ENCODE peak calls at places on chromosomes 3 and 15, in five cellular contexts. One of them, this sample, is unnamed.

GRCh38 chr3:182618085-182618732 is 175.1 kb upstream of the ATP11B start:
- DNase-seq in SK-N-SH: no peak
- DNase-seq in GM12878: no peak
- DNase-seq in K562: peak
- DNase-seq in HepG2: peak
- DNase-seq in this sample: peak

GRCh38 chr3:133362539-133362938 is 37.3 kb upstream of the BFSP2 start:
- DNase-seq in SK-N-SH: no peak
- DNase-seq in HepG2: no peak
- DNase-seq in GM12878: no peak
- DNase-seq in K562: no peak
- DNase-seq in this sample: no peak

GRCh38 chr3:52441122-52441771 is 3.7 kb downstream of the SEMA3G start:
- DNase-seq in K562: no peak
- DNase-seq in HepG2: no peak
- DNase-seq in SK-N-SH: peak
- DNase-seq in GM12878: no peak
- DNase-seq in this sample: no peak

GRCh38 chr3:148214695-148215094 is 483.0 kb upstream of the AGTR1 start:
- DNase-seq in HepG2: no peak
- DNase-seq in K562: no peak
- DNase-seq in SK-N-SH: no peak
- DNase-seq in GM12878: no peak
- DNase-seq in this sample: no peak

GRCh38 chr3:126337980-126338651 is 19.1 kb downstream of the KLF15 start:
- DNase-seq in GM12878: no peak
- DNase-seq in HepG2: no peak
- DNase-seq in K562: no peak
- DNase-seq in SK-N-SH: no peak
- DNase-seq in this sample: no peak

GRCh38 chr3:132805071-132805470 is 82.9 kb upstream of the NPHP3 start:
- DNase-seq in GM12878: no peak
- DNase-seq in SK-N-SH: no peak
- DNase-seq in HepG2: no peak
- DNase-seq in K562: no peak
- DNase-seq in this sample: no peak

GRCh38 chr15:61634837-61635236 is 405.7 kb upstream of the RORA start:
- DNase-seq in HepG2: no peak
- DNase-seq in K562: no peak
- DNase-seq in SK-N-SH: no peak
- DNase-seq in GM12878: no peak
- DNase-seq in this sample: no peak

GRCh38 chr3:156601497-156601896 is 46.6 kb upstream of the SSR3 start:
- DNase-seq in GM12878: no peak
- DNase-seq in SK-N-SH: no peak
- DNase-seq in K562: no peak
- DNase-seq in HepG2: no peak
- DNase-seq in this sample: no peak

GRCh38 chr3:12175137-12175593 is 16.5 kb upstream of the TIMP4 start:
- DNase-seq in K562: no peak
- DNase-seq in GM12878: no peak
- DNase-seq in SK-N-SH: no peak
- DNase-seq in HepG2: no peak
- DNase-seq in this sample: no peak

GRCh38 chr3:177813322-177813721 is 616.0 kb upstream of the TBL1XR1 start:
- DNase-seq in HepG2: peak
- DNase-seq in K562: no peak
- DNase-seq in SK-N-SH: no peak
- DNase-seq in GM12878: no peak
- DNase-seq in this sample: no peak

GRCh38 chr3:197753263-197753662 is 3.6 kb downstream of the FYTTD1 start:
- DNase-seq in HepG2: no peak
- DNase-seq in SK-N-SH: peak
- DNase-seq in K562: no peak
- DNase-seq in GM12878: no peak
- DNase-seq in this sample: no peak

GRCh38 chr15:101404245-101404644 is 85.3 kb downstream of the PCSK6 start:
- DNase-seq in GM12878: no peak
- DNase-seq in HepG2: no peak
- DNase-seq in K562: no peak
- DNase-seq in SK-N-SH: no peak
- DNase-seq in this sample: no peak

GRCh38 chr3:51954120-51954519 is 1.1 kb upstream of the GPR62 start:
- DNase-seq in SK-N-SH: no peak
- DNase-seq in GM12878: no peak
- DNase-seq in K562: no peak
- DNase-seq in HepG2: no peak
- DNase-seq in this sample: no peak

GRCh38 chr3:138877246-138877645 is 42.5 kb upstream of the PIK3CB start:
- DNase-seq in K562: no peak
- DNase-seq in GM12878: no peak
- DNase-seq in SK-N-SH: no peak
- DNase-seq in HepG2: no peak
- DNase-seq in this sample: no peak

GRCh38 chr15:50893976-50894375 is 14.5 kb upstream of the AP4E1 start:
- DNase-seq in K562: no peak
- DNase-seq in HepG2: no peak
- DNase-seq in SK-N-SH: no peak
- DNase-seq in GM12878: no peak
- DNase-seq in this sample: no peak

GRCh38 chr3:54784021-54784420 is 143.8 kb downstream of the LRTM1 start:
- DNase-seq in GM12878: no peak
- DNase-seq in K562: no peak
- DNase-seq in SK-N-SH: no peak
- DNase-seq in HepG2: no peak
- DNase-seq in this sample: no peak

GRCh38 chr3:61669676-61670299 is 108.4 kb downstream of the PTPRG start:
- DNase-seq in HepG2: no peak
- DNase-seq in K562: no peak
- DNase-seq in GM12878: no peak
- DNase-seq in SK-N-SH: no peak
- DNase-seq in this sample: no peak

GRCh38 chr15:62896969-62897486 is 145.5 kb upstream of the TPM1 start:
- DNase-seq in K562: peak
- DNase-seq in GM12878: no peak
- DNase-seq in SK-N-SH: peak
- DNase-seq in HepG2: peak
- DNase-seq in this sample: no peak

GRCh38 chr3:58416191-58416590 is 17.4 kb downstream of the PDHB start:
- DNase-seq in K562: no peak
- DNase-seq in GM12878: no peak
- DNase-seq in HepG2: no peak
- DNase-seq in SK-N-SH: no peak
- DNase-seq in this sample: no peak

GRCh38 chr3:101865751-101866509 is 16.6 kb downstream of the NFKBIZ start:
- DNase-seq in K562: peak
- DNase-seq in HepG2: no peak
- DNase-seq in GM12878: no peak
- DNase-seq in SK-N-SH: peak
- DNase-seq in this sample: peak

GRCh38 chr3:144590854-144591253 is 619.2 kb downstream of the DIPK2A start:
- DNase-seq in K562: no peak
- DNase-seq in GM12878: no peak
- DNase-seq in SK-N-SH: no peak
- DNase-seq in HepG2: no peak
- DNase-seq in this sample: no peak

GRCh38 chr3:123424999-123425386 is 23.9 kb downstream of the ADCY5 start:
- DNase-seq in HepG2: no peak
- DNase-seq in SK-N-SH: no peak
- DNase-seq in GM12878: no peak
- DNase-seq in K562: no peak
- DNase-seq in this sample: no peak

GRCh38 chr3:78497692-78498091 is 1270.1 kb downstream of the ROBO1 start:
- DNase-seq in GM12878: no peak
- DNase-seq in K562: no peak
- DNase-seq in HepG2: no peak
- DNase-seq in SK-N-SH: peak
- DNase-seq in this sample: no peak

GRCh38 chr3:47681016-47681415 is 100.7 kb downstream of the SMARCC1 start:
- DNase-seq in K562: no peak
- DNase-seq in GM12878: no peak
- DNase-seq in HepG2: no peak
- DNase-seq in SK-N-SH: no peak
- DNase-seq in this sample: no peak

GRCh38 chr3:47688488-47688887 is 93.2 kb downstream of the SMARCC1 start:
- DNase-seq in HepG2: no peak
- DNase-seq in GM12878: no peak
- DNase-seq in SK-N-SH: no peak
- DNase-seq in K562: no peak
- DNase-seq in this sample: no peak

GRCh38 chr3:47685037-47685436 is 96.7 kb downstream of the SMARCC1 start:
- DNase-seq in GM12878: no peak
- DNase-seq in K562: no peak
- DNase-seq in HepG2: no peak
- DNase-seq in SK-N-SH: no peak
- DNase-seq in this sample: no peak
- TF ChIP-seq FOXM1 in GM12878: no peak
- TF ChIP-seq FOXM1 in K562: no peak
- TF ChIP-seq FOXM1 in HepG2: no peak
- TF ChIP-seq FOXM1 in SK-N-SH: no peak
- TF ChIP-seq FOXM1 in this sample: no peak

DNA sequence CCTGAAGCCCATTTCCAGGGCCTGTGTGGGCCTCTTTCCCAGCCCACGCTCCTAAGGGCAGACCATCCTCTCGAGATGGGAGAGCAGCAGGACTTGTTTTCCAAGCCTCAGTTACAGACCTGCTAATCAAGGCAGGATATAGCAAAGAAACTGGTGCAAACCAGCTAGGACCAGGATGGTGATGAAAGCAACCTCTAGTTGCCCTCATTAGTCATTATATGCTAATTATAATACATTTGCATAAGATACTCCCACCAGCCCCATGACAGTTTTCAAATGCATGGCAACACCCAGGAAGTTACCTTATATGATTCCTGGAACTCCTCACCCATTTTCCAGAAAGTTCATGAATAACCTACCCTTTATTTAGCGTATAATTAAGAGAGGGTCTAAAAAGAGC is 34.4 kb upstream of the TRH start:
- DNase-seq in HepG2: no peak
- DNase-seq in SK-N-SH: no peak
- DNase-seq in K562: no peak
- DNase-seq in GM12878: no peak
- DNase-seq in this sample: no peak
- TF ChIP-seq FOXM1 in HepG2: no peak
- TF ChIP-seq FOXM1 in SK-N-SH: no peak
- TF ChIP-seq FOXM1 in K562: no peak
- TF ChIP-seq FOXM1 in GM12878: no peak
- TF ChIP-seq FOXM1 in this sample: no peak

GRCh38 chr15:65245096-65245849 is 34.0 kb upstream of the CILP start:
- DNase-seq in HepG2: peak
- DNase-seq in K562: no peak
- DNase-seq in SK-N-SH: no peak
- DNase-seq in GM12878: no peak
- DNase-seq in this sample: no peak
- TF ChIP-seq FOXM1 in HepG2: no peak
- TF ChIP-seq FOXM1 in K562: no peak
- TF ChIP-seq FOXM1 in SK-N-SH: no peak
- TF ChIP-seq FOXM1 in GM12878: no peak
- TF ChIP-seq FOXM1 in this sample: no peak

GRCh38 chr3:194637066-194637465 is 3.8 kb upstream of the TMEM44 start:
- DNase-seq in HepG2: no peak
- DNase-seq in GM12878: no peak
- DNase-seq in K562: no peak
- DNase-seq in SK-N-SH: no peak
- DNase-seq in this sample: no peak

GRCh38 chr3:194633349-194634004 is at the start of gene TMEM44:
- DNase-seq in K562: peak
- DNase-seq in HepG2: peak
- DNase-seq in GM12878: peak
- DNase-seq in SK-N-SH: peak
- DNase-seq in this sample: peak

GRCh38 chr3:194632211-194632982 is 822 bp downstream of the TMEM44 start:
- DNase-seq in HepG2: no peak
- DNase-seq in GM12878: no peak
- DNase-seq in SK-N-SH: no peak
- DNase-seq in K562: peak
- DNase-seq in this sample: peak

GRCh38 chr3:194631696-194632095 is 1.5 kb downstream of the TMEM44 start:
- DNase-seq in HepG2: no peak
- DNase-seq in K562: no peak
- DNase-seq in SK-N-SH: no peak
- DNase-seq in GM12878: no peak
- DNase-seq in this sample: no peak

GRCh38 chr3:194632983-194633348 is 253 bp downstream of the TMEM44 start:
- DNase-seq in HepG2: no peak
- DNase-seq in SK-N-SH: no peak
- DNase-seq in GM12878: no peak
- DNase-seq in K562: no peak
- DNase-seq in this sample: no peak
- TF ChIP-seq FOXM1 in HepG2: no peak
- TF ChIP-seq FOXM1 in SK-N-SH: no peak
- TF ChIP-seq FOXM1 in GM12878: no peak
- TF ChIP-seq FOXM1 in K562: no peak
- TF ChIP-seq FOXM1 in this sample: no peak

DNA sequence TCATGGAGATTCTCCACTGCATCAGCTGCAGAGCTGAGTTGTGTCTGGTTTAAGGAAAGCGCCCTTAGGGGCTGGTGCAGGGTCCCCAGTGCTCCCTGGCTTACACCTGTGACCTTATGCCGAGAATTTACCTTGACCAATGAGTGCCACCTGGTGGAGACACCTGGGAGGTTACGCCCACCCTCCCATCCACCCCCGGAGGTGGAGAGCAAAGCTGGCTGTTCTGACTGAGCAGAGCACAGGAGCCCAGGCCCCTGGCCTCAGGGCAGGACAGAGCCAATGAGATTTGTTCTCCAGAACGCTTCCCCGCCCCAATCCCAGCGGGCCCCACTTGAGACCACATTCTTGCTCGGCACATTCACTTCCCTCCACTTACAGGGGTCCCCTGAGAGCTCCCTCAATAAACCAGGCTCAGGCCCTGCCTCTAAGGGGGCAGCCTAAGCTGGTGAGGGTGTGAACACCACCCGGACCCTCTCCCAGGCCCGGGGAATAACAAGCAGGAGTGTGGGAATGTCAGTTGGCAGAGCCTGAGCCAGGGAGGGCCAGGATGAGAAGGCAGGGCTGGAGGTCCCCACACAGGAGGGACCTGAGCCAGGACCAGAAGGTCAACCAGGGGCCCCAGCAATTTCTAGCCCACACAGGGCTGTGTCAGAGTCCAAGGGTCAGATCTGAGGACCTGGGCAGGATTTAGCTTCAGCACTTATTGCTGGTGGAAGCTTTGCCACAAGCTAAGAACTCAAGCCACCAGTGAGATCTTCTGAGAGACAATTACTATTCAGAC is 117.1 kb downstream of the TPRA1 start:
- DNase-seq in GM12878: no peak
- DNase-seq in HepG2: peak
- DNase-seq in SK-N-SH: peak
- DNase-seq in K562: peak
- DNase-seq in this sample: peak
- TF ChIP-seq FOXM1 in GM12878: no peak
- TF ChIP-seq FOXM1 in HepG2: no peak
- TF ChIP-seq FOXM1 in SK-N-SH: no peak
- TF ChIP-seq FOXM1 in K562: no peak
- TF ChIP-seq FOXM1 in this sample: no peak